ENCODE peak calls at places on chromosomes 16 and 17, in seven cellular contexts. F is neural crest cell, M is hypothalamus, K is neuronal stem cell, L is kidney glomerular epithelial cell, E is mesothelial cell of epicardium, Q is RCC 7860. D is an unnamed sample.

GRCh38 chr16:79839450-79839849 is 238.9 kb upstream of the MAF start:
- DNase-seq in F (no peak), M (no peak), K (no peak), L (no peak), E (no peak), Q (no peak), D (no peak)

GRCh38 chr17:42000399-42001076 is 16.7 kb downstream of the DNAJC7 start:
- DNase-seq in F (no peak), M (no peak), K (no peak), L (no peak), E (no peak), Q (no peak), D (no peak)

GRCh38 chr17:39627717-39628516 is 1.2 kb downstream of the PPP1R1B start:
- DNase-seq in F (no peak), M (no peak), K (no peak), L (no peak), E (no peak), Q (no peak), D (no peak)

GRCh38 chr16:46947900-46948547 is 25.4 kb downstream of the DNAJA2 start:
- DNase-seq in F (peak; percentile 27), M (no peak), K (peak; percentile 35), L (peak; percentile 5), E (no peak), Q (peak; percentile 33), D (no peak)

GRCh38 chr16:25108054-25108453 is 3.5 kb upstream of the LCMT1 start:
- DNase-seq in F (no peak), M (no peak), K (no peak), L (no peak), E (no peak), Q (no peak), D (no peak)

GRCh38 chr16:16996830-16997229 is 473.9 kb downstream of the XYLT1 start:
- DNase-seq in F (no peak), M (no peak), K (no peak), L (no peak), E (no peak), Q (no peak), D (no peak)

GRCh38 chr16:73420244-73421040 is 372.5 kb upstream of the ZFHX3 start:
- DNase-seq in F (no peak), M (no peak), K (no peak), L (peak; percentile 87), E (no peak), Q (peak; percentile 88), D (no peak)

GRCh38 chr16:8928467-8928957 is 35.2 kb downstream of the USP7 start:
- DNase-seq in F (no peak), M (no peak), K (no peak), L (no peak), E (no peak), Q (no peak), D (no peak)

GRCh38 chr17:58387834-58388233 is 29.5 kb downstream of the RNF43 start:
- DNase-seq in F (no peak), M (no peak), K (no peak), L (no peak), E (no peak), Q (peak; percentile 53), D (no peak)

GRCh38 chr17:82858376-82859126 is 18.7 kb upstream of the ZNF750 start:
- DNase-seq in F (no peak), M (no peak), K (no peak), L (no peak), E (no peak), Q (no peak), D (no peak)

GRCh38 chr17:19313746-19314651 is 48.5 kb downstream of the B9D1 start:
- DNase-seq in F (no peak), M (no peak), K (no peak), L (no peak), E (no peak), Q (no peak), D (no peak)